ENCODE peak calls at places on chromosome 1, in four cellular contexts. One of them, this sample, is unnamed.
A peak's percentile ranks its signal among the peaks of the same experiment; 100 is the strongest.

GRCh38 chr1:229841230-229841629 is 215.2 kb downstream of the URB2 start:
- DNase-seq in cardiac fibroblast: peak; percentile 19
- DNase-seq in psoas muscle: no peak
- DNase-seq in spleen: no peak
- DNase-seq in this sample: no peak

GRCh38 chr1:23436520-23437354 is 12.2 kb upstream of the TCEA3 start:
- DNase-seq in psoas muscle: no peak
- DNase-seq in spleen: no peak
- DNase-seq in cardiac fibroblast: no peak
- DNase-seq in this sample: no peak

GRCh38 chr1:109650609-109651008 is 5.3 kb upstream of the GSTM4 start:
- DNase-seq in spleen: no peak
- DNase-seq in cardiac fibroblast: no peak
- DNase-seq in psoas muscle: no peak
- DNase-seq in this sample: no peak

GRCh38 chr1:221089273-221089672 is 210.0 kb downstream of the HLX start:
- DNase-seq in cardiac fibroblast: peak; percentile 29
- DNase-seq in spleen: no peak
- DNase-seq in psoas muscle: no peak
- DNase-seq in this sample: no peak

GRCh38 chr1:3034728-3035610 is 13.7 kb downstream of the ACTRT2 start:
- DNase-seq in psoas muscle: no peak
- DNase-seq in spleen: peak; percentile 46
- DNase-seq in cardiac fibroblast: no peak
- DNase-seq in this sample: no peak

GRCh38 chr1:227223407-227223806 is 94.9 kb downstream of the CDC42BPA start:
- DNase-seq in spleen: no peak
- DNase-seq in psoas muscle: no peak
- DNase-seq in cardiac fibroblast: no peak
- DNase-seq in this sample: no peak

GRCh38 chr1:239457491-239458488 is 71.4 kb downstream of the CHRM3 start:
- DNase-seq in cardiac fibroblast: peak; percentile 1
- DNase-seq in spleen: no peak
- DNase-seq in psoas muscle: no peak
- DNase-seq in this sample: no peak

GRCh38 chr1:202155478-202156021 is 4.9 kb downstream of the PTPN7 start:
- DNase-seq in psoas muscle: peak; percentile 54
- DNase-seq in cardiac fibroblast: peak; percentile 16
- DNase-seq in spleen: no peak
- DNase-seq in this sample: no peak

GRCh38 chr1:180953791-180954721 is 41.4 kb downstream of the KIAA1614 start:
- DNase-seq in cardiac fibroblast: peak; percentile 67
- DNase-seq in spleen: peak; percentile 87
- DNase-seq in psoas muscle: peak; percentile 78
- DNase-seq in this sample: no peak

GRCh38 chr1:8370928-8371327 is 53.0 kb downstream of the SLC45A1 start:
- DNase-seq in cardiac fibroblast: peak; percentile 52
- DNase-seq in psoas muscle: no peak
- DNase-seq in spleen: no peak
- DNase-seq in this sample: no peak

GRCh38 chr1:214864896-214865688 is 217.4 kb upstream of the KCNK2 start:
- DNase-seq in cardiac fibroblast: peak; percentile 79
- DNase-seq in spleen: no peak
- DNase-seq in psoas muscle: no peak
- DNase-seq in this sample: no peak

GRCh38 chr1:208045410-208046252 is 134.7 kb upstream of the CD34 start:
- DNase-seq in psoas muscle: no peak
- DNase-seq in spleen: no peak
- DNase-seq in cardiac fibroblast: no peak
- DNase-seq in this sample: no peak

GRCh38 chr1:113966013-113966412 is 13.3 kb upstream of the OLFML3 start:
- DNase-seq in cardiac fibroblast: peak; percentile 38
- DNase-seq in psoas muscle: no peak
- DNase-seq in spleen: no peak
- DNase-seq in this sample: no peak

GRCh38 chr1:178792394-178792793 is 67.3 kb downstream of the RALGPS2 start:
- DNase-seq in cardiac fibroblast: no peak
- DNase-seq in spleen: no peak
- DNase-seq in psoas muscle: no peak
- DNase-seq in this sample: no peak

GRCh38 chr1:167722152-167722869 is 529 bp downstream of the MPZL1 start:
- DNase-seq in spleen: no peak
- DNase-seq in cardiac fibroblast: peak; percentile 42
- DNase-seq in psoas muscle: peak; percentile 47
- DNase-seq in this sample: no peak

GRCh38 chr1:244599937-244600350 is 53.0 kb upstream of the DESI2 start:
- DNase-seq in spleen: no peak
- DNase-seq in psoas muscle: no peak
- DNase-seq in cardiac fibroblast: peak; percentile 94
- DNase-seq in this sample: no peak

GRCh38 chr1:115116511-115116910 is 27.2 kb upstream of the TSPAN2 start:
- DNase-seq in psoas muscle: no peak
- DNase-seq in spleen: no peak
- DNase-seq in cardiac fibroblast: no peak
- DNase-seq in this sample: peak; percentile 22

GRCh38 chr1:230877139-230877923 is 9.0 kb upstream of the C1orf198 start:
- DNase-seq in psoas muscle: no peak
- DNase-seq in cardiac fibroblast: peak; percentile 59
- DNase-seq in spleen: no peak
- DNase-seq in this sample: no peak

GRCh38 chr1:20616468-20617156 is 16.6 kb upstream of the PINK1 start:
- DNase-seq in cardiac fibroblast: peak; percentile 26
- DNase-seq in psoas muscle: peak; percentile 51
- DNase-seq in spleen: no peak
- DNase-seq in this sample: no peak

GRCh38 chr1:164611754-164612642 is 53.0 kb downstream of the PBX1 start:
- DNase-seq in cardiac fibroblast: peak; percentile 68
- DNase-seq in spleen: no peak
- DNase-seq in psoas muscle: no peak
- DNase-seq in this sample: no peak

GRCh38 chr1:116497660-116498059 is 73.2 kb downstream of the CD58 start:
- DNase-seq in spleen: no peak
- DNase-seq in cardiac fibroblast: peak; percentile 49
- DNase-seq in psoas muscle: no peak
- DNase-seq in this sample: no peak

GRCh38 chr1:156866679-156867015 is 6.0 kb downstream of the NTRK1 start:
- DNase-seq in cardiac fibroblast: no peak
- DNase-seq in psoas muscle: no peak
- DNase-seq in spleen: no peak
- DNase-seq in this sample: no peak

GRCh38 chr1:114274621-114275317 is 121.1 kb upstream of the SYT6 start:
- DNase-seq in spleen: no peak
- DNase-seq in cardiac fibroblast: no peak
- DNase-seq in psoas muscle: no peak
- DNase-seq in this sample: no peak

GRCh38 chr1:201752333-201752732 is 76.6 kb upstream of the IPO9 start:
- DNase-seq in cardiac fibroblast: no peak
- DNase-seq in spleen: no peak
- DNase-seq in psoas muscle: no peak
- DNase-seq in this sample: no peak

GRCh38 chr1:234586304-234586703 is 23.7 kb downstream of the IRF2BP2 start:
- DNase-seq in psoas muscle: no peak
- DNase-seq in cardiac fibroblast: no peak
- DNase-seq in spleen: no peak
- DNase-seq in this sample: no peak

GRCh38 chr1:18949689-18950414 is 6.6 kb downstream of the IFFO2 start:
- DNase-seq in cardiac fibroblast: peak; percentile 65
- DNase-seq in psoas muscle: peak; percentile 47
- DNase-seq in spleen: no peak
- DNase-seq in this sample: no peak

GRCh38 chr1:225950905-225951351 is 9.9 kb upstream of the LEFTY2 start:
- DNase-seq in psoas muscle: no peak
- DNase-seq in spleen: peak; percentile 57
- DNase-seq in cardiac fibroblast: no peak
- DNase-seq in this sample: no peak

GRCh38 chr1:224623743-224624333 is 7.7 kb downstream of the CNIH3 start:
- DNase-seq in cardiac fibroblast: peak; percentile 80
- DNase-seq in psoas muscle: no peak
- DNase-seq in spleen: no peak
- DNase-seq in this sample: no peak

GRCh38 chr1:231272880-231273279 is 31.9 kb downstream of the GNPAT start:
- DNase-seq in cardiac fibroblast: peak; percentile 26
- DNase-seq in psoas muscle: no peak
- DNase-seq in spleen: no peak
- DNase-seq in this sample: no peak

GRCh38 chr1:19644761-19645543 is 841 bp downstream of the NBL1 start:
- DNase-seq in cardiac fibroblast: peak; percentile 26
- DNase-seq in psoas muscle: peak; percentile 36
- DNase-seq in spleen: no peak
- DNase-seq in this sample: no peak

GRCh38 chr1:153699116-153699515 is 20.6 kb downstream of the NPR1 start:
- DNase-seq in spleen: no peak
- DNase-seq in psoas muscle: no peak
- DNase-seq in cardiac fibroblast: peak; percentile 42
- DNase-seq in this sample: no peak

GRCh38 chr1:185170291-185170848 is 13.4 kb downstream of the SWT1 start:
- DNase-seq in psoas muscle: no peak
- DNase-seq in cardiac fibroblast: peak; percentile 75
- DNase-seq in spleen: no peak
- DNase-seq in this sample: no peak

GRCh38 chr1:200846421-200846820 is 26.4 kb upstream of the GPR25 start:
- DNase-seq in cardiac fibroblast: no peak
- DNase-seq in psoas muscle: no peak
- DNase-seq in spleen: no peak
- DNase-seq in this sample: no peak

GRCh38 chr1:39845569-39846566 is 37.4 kb downstream of the TRIT1 start:
- DNase-seq in cardiac fibroblast: peak; percentile 92
- DNase-seq in spleen: peak; percentile 90
- DNase-seq in psoas muscle: peak; percentile 73
- DNase-seq in this sample: no peak

GRCh38 chr1:2821970-2822620 is 20.6 kb upstream of the TTC34 start:
- DNase-seq in spleen: no peak
- DNase-seq in psoas muscle: peak; percentile 25
- DNase-seq in cardiac fibroblast: no peak
- DNase-seq in this sample: no peak

GRCh38 chr1:247111259-247111635 is 7.1 kb upstream of the ZNF669 start:
- DNase-seq in psoas muscle: no peak
- DNase-seq in spleen: no peak
- DNase-seq in cardiac fibroblast: no peak
- DNase-seq in this sample: no peak

GRCh38 chr1:147177611-147178370 is 5.5 kb upstream of the PRKAB2 start:
- DNase-seq in cardiac fibroblast: peak; percentile 49
- DNase-seq in spleen: no peak
- DNase-seq in psoas muscle: no peak
- DNase-seq in this sample: no peak

GRCh38 chr1:180568211-180568610 is 9.4 kb downstream of the OVAAL start:
- DNase-seq in cardiac fibroblast: no peak
- DNase-seq in spleen: no peak
- DNase-seq in psoas muscle: no peak
- DNase-seq in this sample: no peak

GRCh38 chr1:32470431-32470830 is 5.6 kb downstream of the ZBTB8B start:
- DNase-seq in psoas muscle: no peak
- DNase-seq in spleen: no peak
- DNase-seq in cardiac fibroblast: peak; percentile 31
- DNase-seq in this sample: no peak

GRCh38 chr1:209486861-209487260 is 96.7 kb upstream of the CAMK1G start:
- DNase-seq in spleen: no peak
- DNase-seq in cardiac fibroblast: no peak
- DNase-seq in psoas muscle: no peak
- DNase-seq in this sample: no peak

GRCh38 chr1:209491496-209491895 is 92.0 kb upstream of the CAMK1G start:
- DNase-seq in cardiac fibroblast: no peak
- DNase-seq in psoas muscle: no peak
- DNase-seq in spleen: no peak
- DNase-seq in this sample: no peak

GRCh38 chr1:209491031-209491430 is 92.5 kb upstream of the CAMK1G start:
- DNase-seq in psoas muscle: no peak
- DNase-seq in cardiac fibroblast: no peak
- DNase-seq in spleen: no peak
- DNase-seq in this sample: no peak

GRCh38 chr1:209491897-209492296 is 91.6 kb upstream of the CAMK1G start:
- DNase-seq in psoas muscle: no peak
- DNase-seq in spleen: no peak
- DNase-seq in cardiac fibroblast: no peak
- DNase-seq in this sample: no peak

DNA sequence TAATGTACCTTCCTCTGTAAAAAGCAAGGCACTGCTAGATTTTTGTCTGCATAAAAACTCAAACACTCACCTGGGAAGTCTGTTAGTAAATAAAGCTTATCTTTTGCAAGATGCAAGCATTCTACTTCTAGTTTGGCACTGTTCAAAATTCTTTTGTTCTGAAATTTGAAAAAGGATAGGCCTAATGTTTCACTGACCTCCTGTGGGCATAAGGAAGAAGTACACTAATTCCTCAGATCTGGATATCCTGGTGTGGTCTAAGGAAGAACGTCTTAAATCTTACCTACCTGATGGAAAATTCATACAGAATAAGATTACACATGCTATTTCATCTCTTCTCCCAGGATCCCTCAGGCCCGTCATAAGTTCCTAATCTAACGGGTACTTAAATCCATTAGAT is 93.5 kb upstream of the CAMK1G start:
- DNase-seq in cardiac fibroblast: peak; percentile 26
- DNase-seq in spleen: no peak
- DNase-seq in psoas muscle: no peak
- DNase-seq in this sample: no peak
- TF ChIP-seq CTCF in cardiac fibroblast: peak; percentile 34
- TF ChIP-seq CTCF in spleen: no peak
- TF ChIP-seq CTCF in psoas muscle: no peak
- TF ChIP-seq CTCF in this sample: no peak

GRCh38 chr1:1461721-1462317 is 9.7 kb upstream of the ATAD3B start:
- DNase-seq in psoas muscle: no peak
- DNase-seq in spleen: no peak
- DNase-seq in cardiac fibroblast: no peak
- DNase-seq in this sample: no peak
- TF ChIP-seq CTCF in psoas muscle: no peak
- TF ChIP-seq CTCF in spleen: no peak
- TF ChIP-seq CTCF in cardiac fibroblast: no peak
- TF ChIP-seq CTCF in this sample: no peak

GRCh38 chr1:4939266-4939665 is 284.9 kb downstream of the AJAP1 start:
- DNase-seq in cardiac fibroblast: no peak
- DNase-seq in psoas muscle: no peak
- DNase-seq in spleen: no peak
- DNase-seq in this sample: no peak
- TF ChIP-seq CTCF in cardiac fibroblast: no peak
- TF ChIP-seq CTCF in psoas muscle: no peak
- TF ChIP-seq CTCF in spleen: no peak
- TF ChIP-seq CTCF in this sample: no peak

GRCh38 chr1:15584489-15585363 is at the start of gene AGMAT:
- DNase-seq in psoas muscle: peak; percentile 50
- DNase-seq in spleen: peak; percentile 90
- DNase-seq in cardiac fibroblast: peak; percentile 31
- DNase-seq in this sample: no peak
- TF ChIP-seq CTCF in psoas muscle: peak; percentile 29
- TF ChIP-seq CTCF in spleen: peak; percentile 37
- TF ChIP-seq CTCF in cardiac fibroblast: peak; percentile 42
- TF ChIP-seq CTCF in this sample: peak; percentile 10

GRCh38 chr1:248873409-248873992 is 14.6 kb upstream of the ZNF692 start:
- DNase-seq in psoas muscle: peak; percentile 92
- DNase-seq in spleen: peak; percentile 96
- DNase-seq in cardiac fibroblast: peak; percentile 98
- DNase-seq in this sample: no peak
- TF ChIP-seq CTCF in psoas muscle: no peak
- TF ChIP-seq CTCF in spleen: no peak
- TF ChIP-seq CTCF in cardiac fibroblast: no peak
- TF ChIP-seq CTCF in this sample: no peak